ENCODE peak calls at places on chromosomes 2 and 18, in four cellular contexts. X, T, U and D are unnamed samples.

GRCh38 chr2:236806133-236806532 is 236.5 kb downstream of the ACKR3 start:
- DNase-seq in U (no peak), X (no peak), T (no peak), D (no peak)

GRCh38 chr2:55112229-55113016 is 62.2 kb upstream of the RTN4 start:
- DNase-seq in X (peak; percentile 78), U (peak; percentile 91), T (peak; percentile 85), D (no peak)

GRCh38 chr18:61738488-61738887 is 154.3 kb downstream of the RNF152 start:
- DNase-seq in U (no peak), T (no peak), X (peak; percentile 40), D (no peak)

GRCh38 chr2:584863-585823 is 92.1 kb downstream of the TMEM18 start:
- DNase-seq in U (no peak), X (no peak), T (no peak), D (no peak)

GRCh38 chr2:16295891-16296290 is 355.5 kb downstream of the MYCN start:
- DNase-seq in T (no peak), U (no peak), X (no peak), D (no peak)

GRCh38 chr2:229566380-229566779 is 148.0 kb downstream of the DNER start:
- DNase-seq in T (no peak), U (no peak), X (no peak), D (no peak)

GRCh38 chr2:109247812-109248211 is 118.8 kb downstream of the SH3RF3 start:
- DNase-seq in X (no peak), U (no peak), T (no peak), D (no peak)

GRCh38 chr2:233824373-233824772 is 30.0 kb downstream of the HJURP start:
- DNase-seq in X (no peak), T (no peak), U (no peak), D (no peak)

GRCh38 chr2:64479259-64480198 is 25.6 kb downstream of the LGALSL start:
- DNase-seq in X (no peak), T (no peak), U (no peak), D (no peak)

GRCh38 chr18:78625446-78625845 is 354.2 kb upstream of the SALL3 start:
- DNase-seq in U (no peak), X (no peak), T (no peak), D (no peak)

GRCh38 chr2:203679401-203679800 is 27.0 kb upstream of the CD28 start:
- DNase-seq in X (no peak), U (no peak), T (no peak), D (no peak)

GRCh38 chr18:34399892-34400291 is 175.2 kb upstream of the NOL4 start:
- DNase-seq in T (no peak), U (no peak), X (no peak), D (no peak)

GRCh38 chr2:235709124-235709813 is 215.4 kb downstream of the AGAP1 start:
- DNase-seq in U (no peak), T (no peak), X (peak; percentile 29), D (no peak)

GRCh38 chr2:231677632-231678104 is 30.7 kb upstream of the PTMA start:
- DNase-seq in T (peak; percentile 87), X (peak; percentile 78), U (peak; percentile 85), D (peak; percentile 72)

GRCh38 chr2:113679457-113679856 is 52.4 kb downstream of the RABL2A start:
- DNase-seq in T (no peak), U (no peak), X (no peak), D (no peak)

GRCh38 chr18:49044898-49045297 is 94.1 kb upstream of the SMAD7 start:
- DNase-seq in U (no peak), T (no peak), X (no peak), D (no peak)

GRCh38 chr2:142603761-142604160 is 273.7 kb upstream of the KYNU start:
- DNase-seq in U (no peak), T (no peak), X (no peak), D (no peak)
- TF ChIP-seq CTCF in U (no peak), T (no peak), X (peak; percentile 42), D (peak; percentile 35)

DNA sequence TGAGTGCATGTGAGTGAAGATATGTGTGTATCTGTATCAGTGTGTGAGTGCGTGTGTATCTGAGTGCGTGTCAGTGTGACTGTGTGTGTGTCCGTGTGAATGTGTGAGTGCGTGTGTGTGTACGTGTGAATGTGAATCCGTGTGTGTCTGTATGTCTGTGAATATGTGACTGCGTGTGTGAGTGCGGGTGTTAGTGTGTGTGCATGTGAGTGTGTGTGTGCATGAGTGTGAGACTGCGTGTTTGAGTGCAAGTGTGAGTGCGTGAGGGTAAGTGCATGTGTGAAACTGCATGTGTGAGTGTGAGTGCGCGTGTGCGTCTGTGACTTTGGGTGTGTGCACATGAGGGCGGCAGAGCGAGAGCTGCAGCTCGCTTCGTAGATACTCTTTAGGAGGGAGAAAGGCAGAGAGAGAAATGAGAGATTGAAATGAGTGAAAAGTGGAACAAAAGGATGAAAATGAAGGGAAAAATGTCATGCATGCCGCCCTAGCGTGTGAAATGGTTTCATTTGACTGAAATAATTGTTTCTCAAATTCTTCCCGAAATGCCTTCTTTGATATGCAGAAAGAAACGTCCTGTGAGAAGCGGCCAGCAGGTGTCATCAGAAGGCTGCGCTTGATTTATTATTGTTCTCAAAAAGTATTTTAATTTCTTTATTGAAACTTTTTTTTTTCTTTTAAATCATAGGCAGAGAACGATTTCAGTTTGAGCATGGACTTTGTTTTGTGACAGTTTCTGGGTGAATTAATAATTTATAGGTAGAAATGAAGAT is 25.6 kb downstream of the ZNF407 start:
- DNase-seq in T (no peak), X (peak; percentile 24), U (no peak), D (no peak)
- TF ChIP-seq CTCF in T (no peak), X (peak; percentile 48), U (peak; percentile 45), D (peak; percentile 55)

GRCh38 chr2:46351388-46352141 is 54.4 kb downstream of the EPAS1 start:
- DNase-seq in U (peak; percentile 81), T (peak; percentile 78), X (no peak), D (no peak)

GRCh38 chr2:46355756-46356155 is 58.5 kb downstream of the EPAS1 start:
- DNase-seq in T (no peak), U (no peak), X (no peak), D (no peak)

GRCh38 chr2:46353509-46353908 is 56.3 kb downstream of the EPAS1 start:
- DNase-seq in T (no peak), U (no peak), X (no peak), D (no peak)

GRCh38 chr2:46350030-46350699 is 53.0 kb downstream of the EPAS1 start:
- DNase-seq in T (no peak), U (no peak), X (no peak), D (no peak)

DNA sequence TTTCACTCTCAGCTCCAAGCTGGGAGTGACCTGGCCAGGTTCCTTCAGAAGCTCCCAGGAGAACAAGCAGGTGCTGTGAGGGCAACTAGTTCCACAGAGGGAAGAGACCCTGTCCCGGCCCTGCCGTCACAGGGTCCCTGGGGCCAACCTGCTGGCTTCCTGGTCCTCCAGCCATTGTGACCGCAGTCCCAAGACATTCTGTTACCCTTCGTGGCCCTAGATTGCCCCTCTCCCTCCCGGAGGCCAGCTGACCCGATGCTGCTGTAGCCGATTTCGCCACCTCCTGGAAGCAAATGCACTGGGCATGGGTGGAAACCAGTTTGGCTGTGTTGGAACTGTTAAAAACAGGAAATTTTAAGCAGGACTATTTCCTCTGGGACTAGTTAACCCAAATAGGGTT is 55.4 kb downstream of the EPAS1 start:
- DNase-seq in U (peak; percentile 67), X (no peak), T (no peak), D (no peak)
- TF ChIP-seq CTCF in U (peak; percentile 66), X (no peak), T (no peak), D (no peak)

GRCh38 chr2:165725421-165725820 is 68.6 kb downstream of the GALNT3 start:
- DNase-seq in U (no peak), X (peak; percentile 81), T (no peak), D (no peak)
- TF ChIP-seq CTCF in U (no peak), X (no peak), T (no peak), D (no peak)

GRCh38 chr2:100664021-100664755 is 101.4 kb downstream of the PDCL3 start:
- DNase-seq in T (no peak), X (no peak), U (no peak), D (no peak)
- TF ChIP-seq CTCF in T (no peak), X (no peak), U (no peak), D (no peak)

DNA sequence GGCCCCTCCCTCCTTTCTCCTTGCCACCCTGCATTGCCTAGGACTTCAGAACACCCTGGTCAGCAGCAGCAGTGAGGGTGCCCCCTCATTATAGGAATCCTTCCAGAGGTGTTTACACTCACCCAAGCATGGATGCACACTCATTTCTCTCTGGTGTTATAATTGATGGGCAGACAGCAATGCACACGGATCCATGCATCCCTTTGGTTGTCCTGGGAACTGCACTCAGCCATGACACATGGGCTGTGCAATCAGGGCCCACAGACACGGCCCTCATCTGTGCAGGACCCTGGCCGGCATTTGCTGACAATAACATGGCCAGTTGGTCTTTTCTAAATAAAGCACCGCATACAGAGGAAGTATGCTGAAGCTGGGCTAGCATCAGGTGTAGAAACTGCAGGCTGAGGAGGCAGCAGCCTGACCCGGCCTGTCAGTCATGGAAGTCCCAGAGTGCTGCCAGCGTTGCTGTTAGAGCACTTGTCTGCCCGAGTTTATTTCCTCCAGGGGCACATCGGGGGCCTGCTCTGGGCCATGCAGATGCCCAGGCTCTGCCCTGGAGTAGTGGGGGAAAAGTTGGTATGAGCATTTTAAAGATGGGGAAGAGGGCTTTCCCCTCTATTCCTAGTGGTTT is 4.2 kb upstream of the PTPN18 start:
- DNase-seq in T (no peak), U (no peak), X (no peak), D (no peak)
- TF ChIP-seq CTCF in T (no peak), U (no peak), X (no peak), D (no peak)

DNA sequence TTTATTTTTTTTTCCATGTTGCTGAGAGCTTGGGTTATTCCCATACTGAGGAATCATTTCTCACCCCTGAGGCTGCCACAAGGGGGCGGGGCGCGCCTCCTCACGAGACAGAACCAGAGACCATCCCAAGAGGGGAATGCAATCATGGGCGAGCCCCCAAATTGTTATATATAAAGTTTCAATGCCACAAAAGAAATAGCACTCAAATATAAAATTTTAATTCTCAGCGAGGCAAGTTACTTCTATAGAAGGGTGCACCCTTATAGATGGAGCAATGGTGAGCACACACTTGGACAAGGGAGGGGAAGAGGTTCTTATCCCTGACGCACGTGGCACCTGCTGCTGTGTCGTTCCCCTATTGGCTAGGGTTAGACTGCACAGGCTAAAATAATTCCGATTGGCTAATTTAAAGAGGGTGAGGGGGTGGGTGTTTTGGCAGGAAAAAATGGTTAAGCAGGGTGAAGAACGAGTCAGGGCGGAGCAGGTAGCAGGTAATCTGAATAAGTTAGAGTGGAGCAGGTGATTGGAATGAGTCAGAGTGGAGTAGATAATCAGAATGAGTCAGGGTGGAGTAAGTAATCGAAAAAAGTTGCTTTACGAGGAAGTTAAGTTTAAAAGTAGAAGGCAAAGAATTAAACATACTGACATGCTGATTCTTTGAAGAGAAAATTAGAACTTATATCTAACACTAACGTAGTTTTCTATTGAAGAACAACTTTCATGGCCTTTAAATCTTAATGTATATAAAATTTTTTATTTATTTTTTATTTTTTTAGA is 177.5 kb downstream of the MTCL1 start:
- DNase-seq in X (no peak), T (no peak), U (no peak), D (no peak)
- TF ChIP-seq CTCF in X (no peak), T (no peak), U (no peak), D (peak; percentile 23)